ENCODE peak calls at places on chromosomes 3 and 15, in seven cellular contexts. One of them, this sample, is unnamed.

GRCh38 chr3:49998326-49998725 is 58.4 kb downstream of the RBM6 start:
- DNase-seq in HepG2: no peak
- DNase-seq in ovary: no peak
- DNase-seq in aorta: no peak
- DNase-seq in HCT116: no peak
- DNase-seq in MM.1S: no peak
- DNase-seq in tibial artery: no peak
- DNase-seq in this sample: no peak

GRCh38 chr3:135325726-135326245 is 530.7 kb downstream of the EPHB1 start:
- DNase-seq in ovary: no peak
- DNase-seq in MM.1S: no peak
- DNase-seq in tibial artery: no peak
- DNase-seq in HCT116: no peak
- DNase-seq in HepG2: no peak
- DNase-seq in aorta: no peak
- DNase-seq in this sample: no peak

GRCh38 chr3:171266034-171266805 is 194.0 kb downstream of the TNIK start:
- DNase-seq in HepG2: no peak
- DNase-seq in ovary: no peak
- DNase-seq in MM.1S: no peak
- DNase-seq in HCT116: no peak
- DNase-seq in tibial artery: no peak
- DNase-seq in aorta: no peak
- DNase-seq in this sample: no peak

GRCh38 chr3:38004415-38005075 is 14.0 kb downstream of the VILL start:
- DNase-seq in tibial artery: peak
- DNase-seq in HCT116: peak
- DNase-seq in HepG2: peak
- DNase-seq in aorta: peak
- DNase-seq in ovary: peak
- DNase-seq in MM.1S: peak
- DNase-seq in this sample: peak

GRCh38 chr3:50195501-50196252 is 4.3 kb downstream of the GNAT1 start:
- DNase-seq in tibial artery: no peak
- DNase-seq in ovary: no peak
- DNase-seq in MM.1S: no peak
- DNase-seq in HepG2: peak
- DNase-seq in aorta: no peak
- DNase-seq in HCT116: no peak
- DNase-seq in this sample: no peak

GRCh38 chr3:88059380-88060160 is 515 bp downstream of the ZNF654 start:
- DNase-seq in tibial artery: peak
- DNase-seq in HCT116: no peak
- DNase-seq in aorta: no peak
- DNase-seq in ovary: no peak
- DNase-seq in MM.1S: peak
- DNase-seq in HepG2: no peak
- DNase-seq in this sample: no peak

GRCh38 chr15:77642793-77643430 is 10.2 kb upstream of the LINGO1 start:
- DNase-seq in MM.1S: no peak
- DNase-seq in tibial artery: no peak
- DNase-seq in ovary: no peak
- DNase-seq in aorta: no peak
- DNase-seq in HepG2: peak
- DNase-seq in HCT116: no peak
- DNase-seq in this sample: no peak

GRCh38 chr15:69812881-69813280 is 284.8 kb downstream of the TLE3 start:
- DNase-seq in HCT116: peak
- DNase-seq in aorta: no peak
- DNase-seq in HepG2: no peak
- DNase-seq in ovary: no peak
- DNase-seq in MM.1S: no peak
- DNase-seq in tibial artery: no peak
- DNase-seq in this sample: no peak

GRCh38 chr15:50907866-50908208 is 646 bp upstream of the AP4E1 start:
- DNase-seq in tibial artery: no peak
- DNase-seq in ovary: no peak
- DNase-seq in HCT116: peak
- DNase-seq in aorta: no peak
- DNase-seq in HepG2: peak
- DNase-seq in MM.1S: peak
- DNase-seq in this sample: peak

GRCh38 chr15:51377038-51377761 is 35.7 kb downstream of the GLDN start:
- DNase-seq in MM.1S: no peak
- DNase-seq in HCT116: no peak
- DNase-seq in aorta: no peak
- DNase-seq in ovary: no peak
- DNase-seq in tibial artery: no peak
- DNase-seq in HepG2: no peak
- DNase-seq in this sample: no peak

GRCh38 chr3:14323401-14324223 is 78.8 kb upstream of the SLC6A6 start:
- DNase-seq in tibial artery: no peak
- DNase-seq in HepG2: no peak
- DNase-seq in MM.1S: no peak
- DNase-seq in aorta: no peak
- DNase-seq in ovary: no peak
- DNase-seq in HCT116: no peak
- DNase-seq in this sample: peak

GRCh38 chr15:74417670-74418069 is 16.1 kb downstream of the SEMA7A start:
- DNase-seq in ovary: no peak
- DNase-seq in MM.1S: no peak
- DNase-seq in HCT116: no peak
- DNase-seq in tibial artery: no peak
- DNase-seq in aorta: no peak
- DNase-seq in HepG2: no peak
- DNase-seq in this sample: no peak

GRCh38 chr3:55483196-55484095 is 3.7 kb downstream of the WNT5A start:
- DNase-seq in ovary: peak
- DNase-seq in MM.1S: no peak
- DNase-seq in tibial artery: no peak
- DNase-seq in aorta: no peak
- DNase-seq in HepG2: no peak
- DNase-seq in HCT116: no peak
- DNase-seq in this sample: no peak

GRCh38 chr15:85684174-85684710 is 110.5 kb downstream of the KLHL25 start:
- DNase-seq in MM.1S: no peak
- DNase-seq in ovary: no peak
- DNase-seq in tibial artery: no peak
- DNase-seq in aorta: no peak
- DNase-seq in HCT116: no peak
- DNase-seq in HepG2: no peak
- DNase-seq in this sample: no peak

GRCh38 chr15:83200162-83200561 is 7.5 kb downstream of the HDGFL3 start:
- DNase-seq in ovary: no peak
- DNase-seq in tibial artery: no peak
- DNase-seq in MM.1S: peak
- DNase-seq in HCT116: no peak
- DNase-seq in HepG2: no peak
- DNase-seq in aorta: no peak
- DNase-seq in this sample: no peak

GRCh38 chr15:51172190-51172589 is 77.5 kb upstream of the TNFAIP8L3 start:
- DNase-seq in HCT116: no peak
- DNase-seq in ovary: no peak
- DNase-seq in HepG2: no peak
- DNase-seq in aorta: no peak
- DNase-seq in MM.1S: no peak
- DNase-seq in tibial artery: no peak
- DNase-seq in this sample: no peak

GRCh38 chr3:42032693-42033349 is 58.3 kb upstream of the TRAK1 start:
- DNase-seq in tibial artery: peak
- DNase-seq in HepG2: peak
- DNase-seq in HCT116: no peak
- DNase-seq in MM.1S: no peak
- DNase-seq in aorta: peak
- DNase-seq in ovary: peak
- DNase-seq in this sample: peak

GRCh38 chr3:151816091-151816604 is 2.2 kb downstream of the AADAC start:
- DNase-seq in aorta: no peak
- DNase-seq in ovary: no peak
- DNase-seq in MM.1S: no peak
- DNase-seq in tibial artery: no peak
- DNase-seq in HCT116: no peak
- DNase-seq in HepG2: peak
- DNase-seq in this sample: no peak

GRCh38 chr3:16765661-16766060 is 119.1 kb upstream of the PLCL2 start:
- DNase-seq in HepG2: no peak
- DNase-seq in HCT116: no peak
- DNase-seq in aorta: no peak
- DNase-seq in tibial artery: no peak
- DNase-seq in MM.1S: no peak
- DNase-seq in ovary: no peak
- DNase-seq in this sample: no peak

GRCh38 chr3:124558898-124559649 is 171.2 kb upstream of the UMPS start:
- DNase-seq in MM.1S: no peak
- DNase-seq in aorta: peak
- DNase-seq in tibial artery: peak
- DNase-seq in ovary: peak
- DNase-seq in HCT116: peak
- DNase-seq in HepG2: no peak
- DNase-seq in this sample: peak

GRCh38 chr15:39515765-39516164 is 65.1 kb upstream of the THBS1 start:
- DNase-seq in HepG2: no peak
- DNase-seq in aorta: no peak
- DNase-seq in MM.1S: no peak
- DNase-seq in ovary: no peak
- DNase-seq in tibial artery: no peak
- DNase-seq in HCT116: no peak
- DNase-seq in this sample: no peak

DNA sequence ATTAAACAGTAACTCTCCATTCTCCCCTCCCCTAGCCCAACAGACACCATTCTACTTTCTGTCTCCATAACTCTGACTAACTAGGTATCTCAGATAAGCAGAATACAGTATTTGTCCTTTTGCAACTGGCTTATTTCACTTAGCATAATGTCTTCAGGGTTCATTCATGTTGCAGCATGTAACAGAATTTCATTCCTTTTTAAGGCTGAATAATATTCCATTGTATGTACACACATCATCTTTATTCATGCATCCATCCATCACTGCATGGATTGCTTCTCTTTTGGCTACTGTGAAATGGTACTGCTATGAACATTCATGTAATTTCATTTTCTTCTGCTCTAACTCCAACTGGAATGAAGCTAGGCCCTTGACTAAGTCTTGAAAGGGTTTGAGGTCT is 2.0 kb upstream of the PTPN23 start:
- DNase-seq in tibial artery: no peak
- DNase-seq in ovary: no peak
- DNase-seq in MM.1S: no peak
- DNase-seq in HCT116: no peak
- DNase-seq in aorta: no peak
- DNase-seq in HepG2: no peak
- DNase-seq in this sample: no peak
- H3K4me3 ChIP-seq in tibial artery: no peak
- H3K4me3 ChIP-seq in ovary: no peak
- H3K4me3 ChIP-seq in MM.1S: no peak
- H3K4me3 ChIP-seq in HCT116: no peak
- H3K4me3 ChIP-seq in aorta: no peak
- H3K4me3 ChIP-seq in HepG2: peak
- H3K4me3 ChIP-seq in this sample: no peak

DNA sequence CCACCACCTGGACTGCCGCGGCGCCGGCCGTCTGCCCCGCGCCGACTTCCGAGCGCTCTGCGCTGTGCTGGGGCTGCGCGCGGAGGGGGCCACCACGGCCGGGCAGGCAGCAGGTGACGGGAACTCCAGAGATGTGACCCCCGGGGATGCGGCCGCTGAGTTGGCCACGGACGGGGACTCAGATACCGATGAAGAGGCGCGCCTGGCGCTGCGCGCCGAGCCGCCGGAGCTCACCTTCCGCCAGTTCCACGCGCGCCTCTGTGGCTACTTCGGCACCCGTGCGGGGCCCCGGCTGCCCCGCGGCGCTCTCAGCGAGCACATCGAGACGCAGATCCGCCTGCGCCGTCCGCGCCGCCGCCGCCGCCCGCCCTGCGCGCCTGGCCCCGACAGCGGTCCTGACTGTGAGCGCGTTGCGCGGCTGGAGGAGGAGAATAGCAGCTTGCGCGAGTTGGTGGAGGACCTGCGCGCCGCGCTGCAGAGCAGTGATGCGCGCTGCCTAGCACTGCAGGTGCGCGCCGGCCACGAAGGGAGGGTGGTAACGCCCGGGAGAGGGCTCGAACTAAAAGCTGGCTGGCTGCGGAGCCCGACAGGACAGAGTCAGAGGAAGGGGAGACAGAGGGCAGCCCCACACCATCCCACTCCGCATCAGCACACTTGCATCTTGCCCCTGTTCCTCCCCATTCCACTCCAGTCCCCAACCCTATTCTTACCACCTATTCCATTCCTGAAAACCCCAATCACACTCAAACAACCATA is 891 bp downstream of the EFCC1 start:
- DNase-seq in aorta: no peak
- DNase-seq in HCT116: no peak
- DNase-seq in ovary: no peak
- DNase-seq in MM.1S: no peak
- DNase-seq in tibial artery: no peak
- DNase-seq in HepG2: no peak
- DNase-seq in this sample: no peak
- H3K4me3 ChIP-seq in aorta: peak
- H3K4me3 ChIP-seq in HCT116: no peak
- H3K4me3 ChIP-seq in ovary: peak
- H3K4me3 ChIP-seq in MM.1S: peak
- H3K4me3 ChIP-seq in tibial artery: peak
- H3K4me3 ChIP-seq in HepG2: no peak
- H3K4me3 ChIP-seq in this sample: peak

GRCh38 chr3:32954506-32954905 is 3.1 kb downstream of the CCR4 start:
- DNase-seq in ovary: no peak
- DNase-seq in HCT116: no peak
- DNase-seq in tibial artery: no peak
- DNase-seq in MM.1S: no peak
- DNase-seq in aorta: no peak
- DNase-seq in HepG2: no peak
- DNase-seq in this sample: no peak

GRCh38 chr3:32960404-32961160 is 9.1 kb downstream of the CCR4 start:
- DNase-seq in ovary: no peak
- DNase-seq in HepG2: no peak
- DNase-seq in HCT116: no peak
- DNase-seq in tibial artery: no peak
- DNase-seq in aorta: no peak
- DNase-seq in MM.1S: no peak
- DNase-seq in this sample: no peak

GRCh38 chr3:32959370-32959769 is 7.9 kb downstream of the CCR4 start:
- DNase-seq in MM.1S: no peak
- DNase-seq in HCT116: no peak
- DNase-seq in aorta: no peak
- DNase-seq in HepG2: no peak
- DNase-seq in ovary: no peak
- DNase-seq in tibial artery: no peak
- DNase-seq in this sample: no peak

GRCh38 chr3:32958509-32958908 is 7.1 kb downstream of the CCR4 start:
- DNase-seq in aorta: no peak
- DNase-seq in tibial artery: no peak
- DNase-seq in HCT116: no peak
- DNase-seq in HepG2: peak
- DNase-seq in ovary: no peak
- DNase-seq in MM.1S: no peak
- DNase-seq in this sample: no peak

GRCh38 chr3:32956750-32957570 is 5.5 kb downstream of the CCR4 start:
- DNase-seq in tibial artery: no peak
- DNase-seq in MM.1S: no peak
- DNase-seq in HCT116: no peak
- DNase-seq in aorta: no peak
- DNase-seq in ovary: no peak
- DNase-seq in HepG2: no peak
- DNase-seq in this sample: no peak
- H3K4me3 ChIP-seq in tibial artery: no peak
- H3K4me3 ChIP-seq in MM.1S: no peak
- H3K4me3 ChIP-seq in HCT116: no peak
- H3K4me3 ChIP-seq in aorta: no peak
- H3K4me3 ChIP-seq in ovary: no peak
- H3K4me3 ChIP-seq in HepG2: no peak
- H3K4me3 ChIP-seq in this sample: no peak

GRCh38 chr15:56719021-56719612 is 14.2 kb downstream of the ZNF280D start:
- DNase-seq in tibial artery: no peak
- DNase-seq in ovary: no peak
- DNase-seq in HCT116: no peak
- DNase-seq in HepG2: no peak
- DNase-seq in MM.1S: no peak
- DNase-seq in aorta: no peak
- DNase-seq in this sample: no peak
- H3K4me3 ChIP-seq in tibial artery: no peak
- H3K4me3 ChIP-seq in ovary: no peak
- H3K4me3 ChIP-seq in HCT116: no peak
- H3K4me3 ChIP-seq in HepG2: no peak
- H3K4me3 ChIP-seq in MM.1S: no peak
- H3K4me3 ChIP-seq in aorta: no peak
- H3K4me3 ChIP-seq in this sample: no peak